ENCODE peak calls at places on chromosome 18, in seven cellular contexts. F is ELF-1; S is epithelial cell of esophagus; G is activated CD4-positive, CD25-positive, alpha-beta regulatory T cell treated with anti-CD3 and anti-CD28 coated beads, Interleukin-2, amount 50 U/mL, for 72 hours; C is T follicular helper cell; O is left cardiac atrium; H is NCI-H1436. W is an unnamed sample.
A peak's percentile ranks its signal among the peaks of the same experiment; 100 is the strongest.

GRCh38 chr18:34871435-34871834 is 161.3 kb downstream of the DTNA start:
- DNase-seq in O (no peak), G (no peak), H (no peak), F (no peak), S (no peak), C (no peak), W (no peak)

GRCh38 chr18:32173654-32174053 is 16.2 kb upstream of the MEP1B start:
- DNase-seq in G (no peak), S (no peak), F (no peak), H (no peak), C (no peak), O (no peak), W (no peak)

GRCh38 chr18:32549248-32549842 is 78.7 kb upstream of the GAREM1 start:
- DNase-seq in C (peak; percentile 16), F (peak; percentile 48), S (peak; percentile 66), H (peak; percentile 83), G (peak; percentile 34), O (peak; percentile 39), W (peak; percentile 2)

GRCh38 chr18:12005542-12006487 is 24.5 kb downstream of the IMPA2 start:
- DNase-seq in F (no peak), G (no peak), H (no peak), C (no peak), O (no peak), S (peak; percentile 88), W (no peak)

GRCh38 chr18:7870855-7871254 is 303.7 kb downstream of the PTPRM start:
- DNase-seq in G (no peak), H (no peak), O (no peak), C (no peak), F (no peak), S (peak; percentile 18), W (no peak)

GRCh38 chr18:395481-396250 is 104.8 kb downstream of the COLEC12 start:
- DNase-seq in H (no peak), O (peak; percentile 37), G (no peak), S (no peak), C (no peak), F (no peak), W (peak; percentile 90)

GRCh38 chr18:11043694-11044093 is 105.7 kb downstream of the PIEZO2 start:
- DNase-seq in O (no peak), G (no peak), S (no peak), C (no peak), H (no peak), F (no peak), W (no peak)

GRCh38 chr18:75101916-75102315 is 107.0 kb downstream of the PTGR3 start:
- DNase-seq in H (no peak), S (no peak), F (no peak), G (no peak), C (no peak), O (no peak), W (no peak)

GRCh38 chr18:76252880-76253279 is 242.2 kb downstream of the ZNF516 start:
- DNase-seq in G (no peak), C (no peak), F (no peak), S (peak; percentile 19), O (no peak), H (peak; percentile 7), W (peak; percentile 52)

GRCh38 chr18:8988262-8988871 is 114.1 kb upstream of the NDUFV2 start:
- DNase-seq in H (peak; percentile 58), O (peak; percentile 38), S (peak; percentile 75), F (peak; percentile 72), C (peak; percentile 26), G (peak; percentile 40), W (peak; percentile 23)

GRCh38 chr18:14936313-14936712 is 188.3 kb downstream of the ANKRD30B start:
- DNase-seq in S (no peak), F (no peak), C (no peak), O (no peak), G (no peak), H (no peak), W (no peak)

GRCh38 chr18:5625076-5625475 is 81.3 kb upstream of the EPB41L3 start:
- DNase-seq in H (no peak), C (no peak), S (no peak), G (no peak), O (no peak), F (peak; percentile 31), W (no peak)

GRCh38 chr18:22900558-22901183 is 32.5 kb upstream of the RBBP8 start:
- DNase-seq in F (no peak), C (no peak), O (peak; percentile 27), S (no peak), G (no peak), H (no peak), W (no peak)

GRCh38 chr18:79378416-79379250 is 17.1 kb upstream of the NFATC1 start:
- DNase-seq in S (peak; percentile 78), H (no peak), C (peak; percentile 77), O (peak; percentile 85), G (peak; percentile 87), F (peak; percentile 95), W (no peak)